ENCODE peak calls at places on chromosome 10, in eight cellular contexts. Y, U, N, H, O, C, T and D are unnamed samples.

GRCh38 chr10:89837173-89838001 is 136.0 kb downstream of the KIF20B start:
- DNase-seq in U (no peak), N (peak; percentile 46), O (no peak), Y (peak; percentile 41), C (peak; percentile 47), T (peak; percentile 15), H (no peak), D (no peak)

GRCh38 chr10:11871470-11871869 is 48.3 kb downstream of the PROSER2 start:
- DNase-seq in N (no peak), U (peak; percentile 33), H (no peak), C (no peak), T (no peak), Y (no peak), O (no peak), D (peak; percentile 14)

GRCh38 chr10:34664706-34665105 is 150.4 kb downstream of the PARD3 start:
- DNase-seq in C (no peak), Y (no peak), T (no peak), H (no peak), U (no peak), O (no peak), N (no peak), D (no peak)

GRCh38 chr10:46293228-46293627 is 6.4 kb downstream of the ANTXRL start:
- DNase-seq in O (no peak), T (no peak), C (no peak), H (no peak), N (no peak), Y (no peak), U (no peak), D (no peak)

GRCh38 chr10:133187906-133188681 is 28.1 kb downstream of the KNDC1 start:
- DNase-seq in Y (no peak), N (no peak), H (no peak), C (no peak), O (no peak), U (no peak), T (no peak), D (no peak)

GRCh38 chr10:103086261-103086660 is 106.8 kb downstream of the NT5C2 start:
- DNase-seq in T (no peak), Y (no peak), H (no peak), N (no peak), O (no peak), U (no peak), C (no peak), D (no peak)

GRCh38 chr10:47030191-47030698 is 119.0 kb downstream of the PTPN20 start:
- DNase-seq in T (no peak), U (no peak), Y (no peak), N (no peak), H (peak; percentile 27), O (no peak), C (peak; percentile 11), D (no peak)

GRCh38 chr10:88725798-88726197 is 19.7 kb downstream of the LIPK start:
- DNase-seq in C (no peak), O (no peak), H (no peak), Y (no peak), U (no peak), N (no peak), T (no peak), D (peak; percentile 94)

GRCh38 chr10:127012769-127013152 is 107.5 kb downstream of the DOCK1 start:
- DNase-seq in U (no peak), O (peak; percentile 14), N (no peak), Y (no peak), C (no peak), T (no peak), H (no peak), D (no peak)

GRCh38 chr10:124956764-124957163 is 14.8 kb downstream of the ZRANB1 start:
- DNase-seq in H (no peak), O (no peak), Y (no peak), N (no peak), U (no peak), C (no peak), T (no peak), D (no peak)

GRCh38 chr10:30813872-30814471 is 184.4 kb upstream of the LYZL2 start:
- DNase-seq in N (no peak), O (no peak), T (no peak), H (peak; percentile 60), Y (peak; percentile 6), U (no peak), C (no peak), D (no peak)

GRCh38 chr10:77428776-77429395 is 208.7 kb downstream of the KCNMA1 start:
- DNase-seq in Y (no peak), T (no peak), H (peak; percentile 61), N (no peak), O (no peak), C (no peak), U (no peak), D (no peak)

GRCh38 chr10:14617850-14618249 is 156.8 kb downstream of the FAM107B start:
- DNase-seq in C (no peak), Y (no peak), N (no peak), U (peak; percentile 15), O (no peak), T (no peak), H (no peak), D (peak; percentile 4)

GRCh38 chr10:72353963-72354355 is 760 bp downstream of the DNAJB12 start:
- DNase-seq in T (no peak), Y (no peak), H (no peak), O (no peak), C (no peak), U (peak; percentile 58), N (no peak), D (peak; percentile 78)

GRCh38 chr10:28631896-28632596 is 45.3 kb upstream of the BAMBI start:
- DNase-seq in H (no peak), C (no peak), Y (no peak), U (no peak), N (no peak), O (no peak), T (no peak), D (no peak)

GRCh38 chr10:104842704-104843103 is 201.6 kb downstream of the SORCS3 start:
- DNase-seq in Y (no peak), O (no peak), T (no peak), U (no peak), C (no peak), N (no peak), H (no peak), D (no peak)

GRCh38 chr10:20299037-20299557 is 482.9 kb downstream of the PLXDC2 start:
- DNase-seq in U (no peak), N (no peak), H (no peak), Y (no peak), C (no peak), O (no peak), T (no peak), D (no peak)

GRCh38 chr10:44993922-44994751 is 6.6 kb upstream of the ZNF22 start:
- DNase-seq in C (no peak), Y (no peak), O (no peak), U (no peak), H (no peak), N (no peak), T (no peak), D (no peak)

GRCh38 chr10:26269754-26270153 is 53.2 kb downstream of the GAD2 start:
- DNase-seq in T (no peak), C (no peak), H (no peak), Y (no peak), U (peak; percentile 26), N (no peak), O (no peak), D (peak; percentile 75)

GRCh38 chr10:72612203-72612826 is 13.6 kb downstream of the MICU1 start:
- DNase-seq in N (no peak), U (no peak), C (no peak), T (no peak), O (peak; percentile 72), H (no peak), Y (no peak), D (no peak)